ENCODE peak calls at places on chromosomes 3 and 15, in five cellular contexts. D, J, I, M and G are unnamed samples.

GRCh38 chr3:26312826-26313225 is 309.7 kb upstream of the LRRC3B start:
- DNase-seq in I (no peak), J (no peak), M (no peak), D (no peak), G (no peak)

GRCh38 chr15:65323071-65323511 is 18.6 kb downstream of the RNU5B-1 start:
- DNase-seq in M (no peak), I (no peak), J (no peak), D (no peak), G (no peak)

GRCh38 chr3:152307829-152308474 is 39.2 kb downstream of the MBNL1 start:
- DNase-seq in M (no peak), J (peak; percentile 84), I (no peak), D (no peak), G (no peak)

GRCh38 chr3:187880438-187880837 is 135.2 kb upstream of the BCL6 start:
- DNase-seq in M (no peak), I (peak; percentile 4), J (no peak), D (no peak), G (no peak)

GRCh38 chr3:148331111-148331818 is 366.4 kb upstream of the AGTR1 start:
- DNase-seq in I (no peak), J (no peak), D (no peak), M (no peak), G (no peak)

GRCh38 chr3:29083607-29084120 is 197.2 kb upstream of the RBMS3 start:
- DNase-seq in M (no peak), I (no peak), J (no peak), D (no peak), G (no peak)

GRCh38 chr3:12743583-12743982 is 15.5 kb downstream of the TMEM40 start:
- DNase-seq in D (no peak), I (no peak), M (no peak), J (no peak), G (no peak)

GRCh38 chr3:128784228-128784627 is 58.2 kb downstream of the RAB7A start:
- DNase-seq in D (peak; percentile 44), M (no peak), J (peak; percentile 16), I (no peak), G (no peak)

GRCh38 chr3:196541684-196542445 is 26.5 kb downstream of the WDR53 start:
- DNase-seq in M (no peak), J (no peak), D (no peak), I (no peak), G (no peak)

GRCh38 chr3:19961960-19962359 is 15.1 kb downstream of the RAB5A start:
- DNase-seq in I (no peak), J (no peak), D (no peak), M (no peak), G (no peak)